ENCODE peak calls at places on chromosome 16, in six cellular contexts. One of them, this sample, is unnamed.

GRCh38 chr16:80058236-80058635 is 457.7 kb upstream of the MAF start:
- DNase-seq in H1: no peak
- DNase-seq in psoas muscle: peak; percentile 78
- DNase-seq in CD4-positive, alpha-beta memory T cell: no peak
- DNase-seq in adrenal gland: no peak
- DNase-seq in heart right ventricle: peak; percentile 45
- DNase-seq in this sample: no peak

GRCh38 chr16:27839419-27839818 is 224.1 kb downstream of the GSG1L start:
- DNase-seq in H1: no peak
- DNase-seq in psoas muscle: no peak
- DNase-seq in CD4-positive, alpha-beta memory T cell: no peak
- DNase-seq in adrenal gland: no peak
- DNase-seq in heart right ventricle: no peak
- DNase-seq in this sample: no peak

GRCh38 chr16:12538667-12539081 is 265.0 kb downstream of the CPPED1 start:
- DNase-seq in H1: no peak
- DNase-seq in psoas muscle: no peak
- DNase-seq in CD4-positive, alpha-beta memory T cell: no peak
- DNase-seq in adrenal gland: no peak
- DNase-seq in heart right ventricle: no peak
- DNase-seq in this sample: no peak

GRCh38 chr16:48596326-48596725 is 13.7 kb downstream of the N4BP1 start:
- DNase-seq in H1: no peak
- DNase-seq in psoas muscle: no peak
- DNase-seq in CD4-positive, alpha-beta memory T cell: no peak
- DNase-seq in adrenal gland: no peak
- DNase-seq in heart right ventricle: no peak
- DNase-seq in this sample: no peak

GRCh38 chr16:48901712-48902374 is 291.9 kb upstream of the N4BP1 start:
- DNase-seq in H1: no peak
- DNase-seq in psoas muscle: no peak
- DNase-seq in CD4-positive, alpha-beta memory T cell: no peak
- DNase-seq in adrenal gland: no peak
- DNase-seq in heart right ventricle: no peak
- DNase-seq in this sample: no peak

GRCh38 chr16:17560548-17560947 is 89.8 kb upstream of the XYLT1 start:
- DNase-seq in H1: no peak
- DNase-seq in psoas muscle: no peak
- DNase-seq in CD4-positive, alpha-beta memory T cell: no peak
- DNase-seq in adrenal gland: no peak
- DNase-seq in heart right ventricle: no peak
- DNase-seq in this sample: no peak

GRCh38 chr16:25060920-25061319 is 45.8 kb upstream of the ARHGAP17 start:
- DNase-seq in H1: no peak
- DNase-seq in psoas muscle: no peak
- DNase-seq in CD4-positive, alpha-beta memory T cell: peak; percentile 56
- DNase-seq in adrenal gland: no peak
- DNase-seq in heart right ventricle: no peak
- DNase-seq in this sample: peak; percentile 75

GRCh38 chr16:75341934-75342811 is 90.7 kb upstream of the BCAR1 start:
- DNase-seq in H1: no peak
- DNase-seq in psoas muscle: no peak
- DNase-seq in CD4-positive, alpha-beta memory T cell: no peak
- DNase-seq in adrenal gland: peak; percentile 17
- DNase-seq in heart right ventricle: no peak
- DNase-seq in this sample: no peak

GRCh38 chr16:24729967-24730815 is 740 bp downstream of the TNRC6A start:
- DNase-seq in H1: no peak
- DNase-seq in psoas muscle: no peak
- DNase-seq in CD4-positive, alpha-beta memory T cell: no peak
- DNase-seq in adrenal gland: peak; percentile 35
- DNase-seq in heart right ventricle: peak; percentile 52
- DNase-seq in this sample: peak; percentile 26

GRCh38 chr16:21265104-21265825 is 12.8 kb downstream of the CRYM start:
- DNase-seq in H1: no peak
- DNase-seq in psoas muscle: peak; percentile 64
- DNase-seq in CD4-positive, alpha-beta memory T cell: no peak
- DNase-seq in adrenal gland: no peak
- DNase-seq in heart right ventricle: peak; percentile 27
- DNase-seq in this sample: no peak

GRCh38 chr16:7303677-7304200 is 28.9 kb upstream of the RBFOX1 start:
- DNase-seq in H1: peak; percentile 73
- DNase-seq in psoas muscle: no peak
- DNase-seq in CD4-positive, alpha-beta memory T cell: no peak
- DNase-seq in adrenal gland: no peak
- DNase-seq in heart right ventricle: no peak
- DNase-seq in this sample: no peak

DNA sequence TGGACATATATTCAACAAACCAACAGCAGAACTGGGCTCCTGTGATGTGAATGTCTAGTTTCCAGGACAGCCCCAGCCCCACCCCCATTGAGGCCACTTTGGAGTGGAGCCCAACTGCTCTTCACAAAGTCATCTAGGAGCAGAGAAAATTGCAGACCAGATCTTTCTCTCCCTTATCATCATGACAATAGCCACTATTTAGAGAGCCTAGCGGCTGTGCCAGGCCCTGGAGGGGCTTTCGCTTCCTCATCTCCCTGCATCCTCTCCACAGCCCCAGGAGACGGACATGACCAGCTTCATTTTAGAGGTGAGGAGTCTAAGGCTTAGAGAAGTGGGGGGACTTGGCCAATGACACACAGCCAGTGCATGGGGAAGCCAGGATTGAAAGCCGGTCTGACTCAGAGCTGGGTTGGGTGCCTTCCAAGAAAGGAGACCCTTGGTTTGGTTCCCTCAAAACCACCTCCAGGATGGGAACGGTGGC is 1.4 kb downstream of the PRSS8 start:
- DNase-seq in H1: no peak
- DNase-seq in psoas muscle: no peak
- DNase-seq in CD4-positive, alpha-beta memory T cell: no peak
- DNase-seq in adrenal gland: no peak
- DNase-seq in heart right ventricle: no peak
- DNase-seq in this sample: no peak
- H3K4me1 ChIP-seq in H1: peaks cover 44% of the 10 kb centered on the region
- H3K4me1 ChIP-seq in psoas muscle: peaks cover 15% of the 10 kb centered on the region
- H3K4me1 ChIP-seq in CD4-positive, alpha-beta memory T cell: no peaks in the 10 kb centered on the region
- H3K4me1 ChIP-seq in adrenal gland: peaks cover 5% of the 10 kb centered on the region
- H3K4me1 ChIP-seq in heart right ventricle: peaks cover 40% of the 10 kb centered on the region
- H3K4me1 ChIP-seq in this sample: no peaks in the 10 kb centered on the region

GRCh38 chr16:14338236-14338635 is 267.1 kb downstream of the MRTFB start:
- DNase-seq in H1: no peak
- DNase-seq in psoas muscle: no peak
- DNase-seq in CD4-positive, alpha-beta memory T cell: no peak
- DNase-seq in adrenal gland: no peak
- DNase-seq in heart right ventricle: no peak
- DNase-seq in this sample: no peak

GRCh38 chr16:14339694-14340093 is 268.6 kb downstream of the MRTFB start:
- DNase-seq in H1: no peak
- DNase-seq in psoas muscle: no peak
- DNase-seq in CD4-positive, alpha-beta memory T cell: no peak
- DNase-seq in adrenal gland: no peak
- DNase-seq in heart right ventricle: no peak
- DNase-seq in this sample: no peak

GRCh38 chr16:14338969-14339368 is 267.9 kb downstream of the MRTFB start:
- DNase-seq in H1: no peak
- DNase-seq in psoas muscle: no peak
- DNase-seq in CD4-positive, alpha-beta memory T cell: no peak
- DNase-seq in adrenal gland: no peak
- DNase-seq in heart right ventricle: no peak
- DNase-seq in this sample: no peak

GRCh38 chr16:14335297-14335696 is 264.2 kb downstream of the MRTFB start:
- DNase-seq in H1: no peak
- DNase-seq in psoas muscle: no peak
- DNase-seq in CD4-positive, alpha-beta memory T cell: no peak
- DNase-seq in adrenal gland: no peak
- DNase-seq in heart right ventricle: no peak
- DNase-seq in this sample: no peak

GRCh38 chr16:14337303-14338191 is 266.4 kb downstream of the MRTFB start:
- DNase-seq in H1: no peak
- DNase-seq in psoas muscle: peak; percentile 60
- DNase-seq in CD4-positive, alpha-beta memory T cell: no peak
- DNase-seq in adrenal gland: no peak
- DNase-seq in heart right ventricle: no peak
- DNase-seq in this sample: no peak
- H3K4me1 ChIP-seq in H1: peaks cover 2% of the 10 kb centered on the region
- H3K4me1 ChIP-seq in psoas muscle: peaks cover 9% of the 10 kb centered on the region
- H3K4me1 ChIP-seq in CD4-positive, alpha-beta memory T cell: no peaks in the 10 kb centered on the region
- H3K4me1 ChIP-seq in adrenal gland: no peaks in the 10 kb centered on the region
- H3K4me1 ChIP-seq in heart right ventricle: peaks cover 5% of the 10 kb centered on the region
- H3K4me1 ChIP-seq in this sample: no peaks in the 10 kb centered on the region

GRCh38 chr16:56861092-56861610 is 3.9 kb upstream of the SLC12A3 start:
- DNase-seq in H1: no peak
- DNase-seq in psoas muscle: no peak
- DNase-seq in CD4-positive, alpha-beta memory T cell: no peak
- DNase-seq in adrenal gland: no peak
- DNase-seq in heart right ventricle: no peak
- DNase-seq in this sample: no peak
- H3K4me1 ChIP-seq in H1: no peaks in the 10 kb centered on the region
- H3K4me1 ChIP-seq in psoas muscle: no peaks in the 10 kb centered on the region
- H3K4me1 ChIP-seq in CD4-positive, alpha-beta memory T cell: peaks cover 49% of the 10 kb centered on the region
- H3K4me1 ChIP-seq in adrenal gland: peaks cover 4% of the 10 kb centered on the region
- H3K4me1 ChIP-seq in heart right ventricle: no peaks in the 10 kb centered on the region
- H3K4me1 ChIP-seq in this sample: peaks cover 50% of the 10 kb centered on the region

GRCh38 chr16:4928227-4928626 is 8.7 kb downstream of the PPL start:
- DNase-seq in H1: no peak
- DNase-seq in psoas muscle: no peak
- DNase-seq in CD4-positive, alpha-beta memory T cell: no peak
- DNase-seq in adrenal gland: no peak
- DNase-seq in heart right ventricle: no peak
- DNase-seq in this sample: no peak
- H3K4me1 ChIP-seq in H1: peaks cover 8% of the 10 kb centered on the region
- H3K4me1 ChIP-seq in psoas muscle: no peaks in the 10 kb centered on the region
- H3K4me1 ChIP-seq in CD4-positive, alpha-beta memory T cell: no peaks in the 10 kb centered on the region
- H3K4me1 ChIP-seq in adrenal gland: no peaks in the 10 kb centered on the region
- H3K4me1 ChIP-seq in heart right ventricle: peaks cover 5% of the 10 kb centered on the region
- H3K4me1 ChIP-seq in this sample: no peaks in the 10 kb centered on the region

GRCh38 chr16:30355954-30356308 is 823 bp upstream of the CD2BP2 start:
- DNase-seq in H1: no peak
- DNase-seq in psoas muscle: peak; percentile 55
- DNase-seq in CD4-positive, alpha-beta memory T cell: no peak
- DNase-seq in adrenal gland: no peak
- DNase-seq in heart right ventricle: no peak
- DNase-seq in this sample: no peak
- H3K4me1 ChIP-seq in H1: peaks cover 4% of the 10 kb centered on the region
- H3K4me1 ChIP-seq in psoas muscle: peaks cover 44% of the 10 kb centered on the region
- H3K4me1 ChIP-seq in CD4-positive, alpha-beta memory T cell: peaks cover 32% of the 10 kb centered on the region
- H3K4me1 ChIP-seq in adrenal gland: peaks cover 44% of the 10 kb centered on the region
- H3K4me1 ChIP-seq in heart right ventricle: peaks cover 47% of the 10 kb centered on the region
- H3K4me1 ChIP-seq in this sample: peaks cover 24% of the 10 kb centered on the region

GRCh38 chr16:85616608-85617311 is 3.6 kb downstream of the GSE1 start:
- DNase-seq in H1: no peak
- DNase-seq in psoas muscle: peak; percentile 80
- DNase-seq in CD4-positive, alpha-beta memory T cell: no peak
- DNase-seq in adrenal gland: peak; percentile 92
- DNase-seq in heart right ventricle: peak; percentile 64
- DNase-seq in this sample: no peak
- H3K4me1 ChIP-seq in H1: peaks cover 28% of the 10 kb centered on the region
- H3K4me1 ChIP-seq in psoas muscle: peaks cover 51% of the 10 kb centered on the region
- H3K4me1 ChIP-seq in CD4-positive, alpha-beta memory T cell: peaks cover 41% of the 10 kb centered on the region
- H3K4me1 ChIP-seq in adrenal gland: peaks cover 53% of the 10 kb centered on the region
- H3K4me1 ChIP-seq in heart right ventricle: peaks cover 63% of the 10 kb centered on the region
- H3K4me1 ChIP-seq in this sample: peaks cover 36% of the 10 kb centered on the region

DNA sequence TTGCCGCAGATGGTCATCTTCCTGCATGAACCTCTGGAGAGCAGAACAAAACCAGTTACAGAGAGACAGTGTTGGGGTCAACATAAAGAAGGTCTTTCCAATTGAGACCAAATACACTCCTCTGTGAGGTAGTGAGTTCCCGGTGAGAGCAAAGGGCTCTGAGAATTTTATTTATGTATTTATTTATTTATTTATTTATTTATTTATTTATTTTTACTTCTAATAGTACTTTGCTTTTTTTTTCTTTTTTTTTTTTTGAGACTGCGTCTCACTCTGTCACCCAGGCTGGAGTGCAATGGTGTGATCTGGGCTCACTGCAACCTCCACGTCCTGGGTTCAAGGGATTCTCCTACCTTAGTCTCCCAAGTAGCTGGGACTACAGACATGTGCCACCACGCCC is 12.1 kb upstream of the COTL1 start:
- DNase-seq in H1: no peak
- DNase-seq in psoas muscle: no peak
- DNase-seq in CD4-positive, alpha-beta memory T cell: no peak
- DNase-seq in adrenal gland: no peak
- DNase-seq in heart right ventricle: no peak
- DNase-seq in this sample: no peak
- H3K4me1 ChIP-seq in H1: peaks cover 5% of the 10 kb centered on the region
- H3K4me1 ChIP-seq in psoas muscle: no peaks in the 10 kb centered on the region
- H3K4me1 ChIP-seq in CD4-positive, alpha-beta memory T cell: peaks cover 15% of the 10 kb centered on the region
- H3K4me1 ChIP-seq in adrenal gland: peaks cover 10% of the 10 kb centered on the region
- H3K4me1 ChIP-seq in heart right ventricle: peaks cover 16% of the 10 kb centered on the region
- H3K4me1 ChIP-seq in this sample: peaks cover 27% of the 10 kb centered on the region

GRCh38 chr16:66406534-66407368 is 20.3 kb upstream of the BEAN1 start:
- DNase-seq in H1: peak; percentile 97
- DNase-seq in psoas muscle: peak; percentile 91
- DNase-seq in CD4-positive, alpha-beta memory T cell: peak; percentile 85
- DNase-seq in adrenal gland: peak; percentile 87
- DNase-seq in heart right ventricle: peak; percentile 88
- DNase-seq in this sample: peak; percentile 89

GRCh38 chr16:66402166-66402565 is 24.9 kb upstream of the BEAN1 start:
- DNase-seq in H1: no peak
- DNase-seq in psoas muscle: no peak
- DNase-seq in CD4-positive, alpha-beta memory T cell: no peak
- DNase-seq in adrenal gland: no peak
- DNase-seq in heart right ventricle: no peak
- DNase-seq in this sample: no peak

GRCh38 chr16:66403531-66404145 is 23.5 kb upstream of the BEAN1 start:
- DNase-seq in H1: no peak
- DNase-seq in psoas muscle: no peak
- DNase-seq in CD4-positive, alpha-beta memory T cell: no peak
- DNase-seq in adrenal gland: no peak
- DNase-seq in heart right ventricle: no peak
- DNase-seq in this sample: no peak

GRCh38 chr16:66402591-66403230 is 24.4 kb upstream of the BEAN1 start:
- DNase-seq in H1: no peak
- DNase-seq in psoas muscle: no peak
- DNase-seq in CD4-positive, alpha-beta memory T cell: no peak
- DNase-seq in adrenal gland: no peak
- DNase-seq in heart right ventricle: no peak
- DNase-seq in this sample: no peak

GRCh38 chr16:66405057-66405783 is 21.9 kb upstream of the BEAN1 start:
- DNase-seq in H1: no peak
- DNase-seq in psoas muscle: no peak
- DNase-seq in CD4-positive, alpha-beta memory T cell: no peak
- DNase-seq in adrenal gland: no peak
- DNase-seq in heart right ventricle: no peak
- DNase-seq in this sample: no peak
- H3K4me1 ChIP-seq in H1: peaks cover 5% of the 10 kb centered on the region
- H3K4me1 ChIP-seq in psoas muscle: no peaks in the 10 kb centered on the region
- H3K4me1 ChIP-seq in CD4-positive, alpha-beta memory T cell: peaks cover 32% of the 10 kb centered on the region
- H3K4me1 ChIP-seq in adrenal gland: peaks cover 17% of the 10 kb centered on the region
- H3K4me1 ChIP-seq in heart right ventricle: peaks cover 51% of the 10 kb centered on the region
- H3K4me1 ChIP-seq in this sample: peaks cover 21% of the 10 kb centered on the region

This sample was measured in CD8-positive, alpha-beta memory T cell.